ENCODE peak calls at places on chromosome 2, in eight cellular contexts. One of them, this sample, is unnamed.

GRCh38 chr2:12034303-12034861 is 287.9 kb downstream of the LPIN1 start:
- DNase-seq in right atrium auricular region: no peak
- DNase-seq in fibroblast of mammary gland: no peak
- DNase-seq in EL: no peak
- DNase-seq in HS-5: no peak
- DNase-seq in ELR: no peak
- DNase-seq in CD4-positive, alpha-beta T cell: no peak
- DNase-seq in OCI-LY7: peak; percentile 49
- DNase-seq in this sample: no peak

GRCh38 chr2:236998250-236998649 is 87.4 kb upstream of the COPS8 start:
- DNase-seq in right atrium auricular region: no peak
- DNase-seq in fibroblast of mammary gland: peak; percentile 20
- DNase-seq in EL: peak; percentile 4
- DNase-seq in HS-5: no peak
- DNase-seq in ELR: peak; percentile 5
- DNase-seq in CD4-positive, alpha-beta T cell: no peak
- DNase-seq in OCI-LY7: no peak
- DNase-seq in this sample: peak; percentile 24

GRCh38 chr2:101958071-101958470 is 33.7 kb upstream of the IL1R2 start:
- DNase-seq in right atrium auricular region: no peak
- DNase-seq in fibroblast of mammary gland: peak; percentile 84
- DNase-seq in EL: peak; percentile 37
- DNase-seq in HS-5: no peak
- DNase-seq in ELR: peak; percentile 60
- DNase-seq in CD4-positive, alpha-beta T cell: no peak
- DNase-seq in OCI-LY7: no peak
- DNase-seq in this sample: no peak

GRCh38 chr2:28352726-28353125 is 39.9 kb upstream of the FOSL2 start:
- DNase-seq in right atrium auricular region: no peak
- DNase-seq in fibroblast of mammary gland: no peak
- DNase-seq in EL: no peak
- DNase-seq in HS-5: no peak
- DNase-seq in ELR: no peak
- DNase-seq in CD4-positive, alpha-beta T cell: no peak
- DNase-seq in OCI-LY7: no peak
- DNase-seq in this sample: no peak

GRCh38 chr2:38074775-38075435 is 1.0 kb downstream of the CYP1B1 start:
- DNase-seq in right atrium auricular region: no peak
- DNase-seq in fibroblast of mammary gland: peak; percentile 34
- DNase-seq in EL: no peak
- DNase-seq in HS-5: no peak
- DNase-seq in ELR: no peak
- DNase-seq in CD4-positive, alpha-beta T cell: no peak
- DNase-seq in OCI-LY7: no peak
- DNase-seq in this sample: peak; percentile 34

GRCh38 chr2:146944601-146945000 is 900.2 kb upstream of the ACVR2A start:
- DNase-seq in right atrium auricular region: no peak
- DNase-seq in fibroblast of mammary gland: no peak
- DNase-seq in EL: no peak
- DNase-seq in HS-5: no peak
- DNase-seq in ELR: no peak
- DNase-seq in CD4-positive, alpha-beta T cell: no peak
- DNase-seq in OCI-LY7: no peak
- DNase-seq in this sample: no peak

GRCh38 chr2:11754705-11755026 is 8.2 kb downstream of the LPIN1 start:
- DNase-seq in right atrium auricular region: no peak
- DNase-seq in fibroblast of mammary gland: no peak
- DNase-seq in EL: no peak
- DNase-seq in HS-5: no peak
- DNase-seq in ELR: no peak
- DNase-seq in CD4-positive, alpha-beta T cell: no peak
- DNase-seq in OCI-LY7: peak; percentile 28
- DNase-seq in this sample: no peak

GRCh38 chr2:101983486-101983885 is 8.3 kb upstream of the IL1R2 start:
- DNase-seq in right atrium auricular region: no peak
- DNase-seq in fibroblast of mammary gland: no peak
- DNase-seq in EL: peak; percentile 17
- DNase-seq in HS-5: no peak
- DNase-seq in ELR: peak; percentile 16
- DNase-seq in CD4-positive, alpha-beta T cell: no peak
- DNase-seq in OCI-LY7: no peak
- DNase-seq in this sample: no peak

GRCh38 chr2:46446871-46447568 is 32.3 kb upstream of the TMEM247 start:
- DNase-seq in right atrium auricular region: no peak
- DNase-seq in fibroblast of mammary gland: peak; percentile 32
- DNase-seq in EL: no peak
- DNase-seq in HS-5: no peak
- DNase-seq in ELR: peak; percentile 18
- DNase-seq in CD4-positive, alpha-beta T cell: no peak
- DNase-seq in OCI-LY7: no peak
- DNase-seq in this sample: no peak

GRCh38 chr2:218897394-218898108 is 16.9 kb downstream of the WNT10A start:
- DNase-seq in right atrium auricular region: peak; percentile 44
- DNase-seq in fibroblast of mammary gland: no peak
- DNase-seq in EL: no peak
- DNase-seq in HS-5: no peak
- DNase-seq in ELR: no peak
- DNase-seq in CD4-positive, alpha-beta T cell: no peak
- DNase-seq in OCI-LY7: no peak
- DNase-seq in this sample: no peak

GRCh38 chr2:95063401-95063958 is 38.0 kb downstream of the MAL start:
- DNase-seq in right atrium auricular region: no peak
- DNase-seq in fibroblast of mammary gland: no peak
- DNase-seq in EL: no peak
- DNase-seq in HS-5: no peak
- DNase-seq in ELR: no peak
- DNase-seq in CD4-positive, alpha-beta T cell: no peak
- DNase-seq in OCI-LY7: no peak
- DNase-seq in this sample: no peak

GRCh38 chr2:196597531-196597930 is 42.0 kb upstream of the CCDC150 start:
- DNase-seq in right atrium auricular region: no peak
- DNase-seq in fibroblast of mammary gland: no peak
- DNase-seq in EL: peak; percentile 73
- DNase-seq in HS-5: no peak
- DNase-seq in ELR: peak; percentile 80
- DNase-seq in CD4-positive, alpha-beta T cell: no peak
- DNase-seq in OCI-LY7: no peak
- DNase-seq in this sample: peak; percentile 49

GRCh38 chr2:64654063-64654811 is 524 bp upstream of the SERTAD2 start:
- DNase-seq in right atrium auricular region: peak; percentile 90
- DNase-seq in fibroblast of mammary gland: peak; percentile 70
- DNase-seq in EL: peak; percentile 93
- DNase-seq in HS-5: peak; percentile 72
- DNase-seq in ELR: peak; percentile 95
- DNase-seq in CD4-positive, alpha-beta T cell: peak; percentile 61
- DNase-seq in OCI-LY7: peak; percentile 42
- DNase-seq in this sample: peak; percentile 89

GRCh38 chr2:232147440-232148077 is 186.0 kb downstream of the DIS3L2 start:
- DNase-seq in right atrium auricular region: no peak
- DNase-seq in fibroblast of mammary gland: no peak
- DNase-seq in EL: no peak
- DNase-seq in HS-5: no peak
- DNase-seq in ELR: no peak
- DNase-seq in CD4-positive, alpha-beta T cell: no peak
- DNase-seq in OCI-LY7: no peak
- DNase-seq in this sample: no peak

GRCh38 chr2:167212054-167212648 is 323.9 kb downstream of the XIRP2 start:
- DNase-seq in right atrium auricular region: no peak
- DNase-seq in fibroblast of mammary gland: peak; percentile 76
- DNase-seq in EL: peak; percentile 58
- DNase-seq in HS-5: peak; percentile 37
- DNase-seq in ELR: peak; percentile 70
- DNase-seq in CD4-positive, alpha-beta T cell: no peak
- DNase-seq in OCI-LY7: peak; percentile 23
- DNase-seq in this sample: peak; percentile 10

GRCh38 chr2:226256709-226257401 is 542.8 kb downstream of the IRS1 start:
- DNase-seq in right atrium auricular region: no peak
- DNase-seq in fibroblast of mammary gland: peak; percentile 3
- DNase-seq in EL: no peak
- DNase-seq in HS-5: no peak
- DNase-seq in ELR: peak; percentile 6
- DNase-seq in CD4-positive, alpha-beta T cell: no peak
- DNase-seq in OCI-LY7: no peak
- DNase-seq in this sample: no peak

This sample was measured in MG63.